ENCODE peak calls at places on chromosomes 3 and 15, in six cellular contexts. L, R, J, K, C and X are unnamed samples.

GRCh38 chr3:127710473-127710941 is 37.8 kb downstream of the ABTB1 start:
- DNase-seq in L (no peak), R (peak), J (no peak), K (no peak), C (peak), X (no peak)

GRCh38 chr3:23258110-23258509 is 55.0 kb downstream of the UBE2E2 start:
- DNase-seq in L (no peak), R (peak), J (no peak), K (no peak), C (peak), X (no peak)

GRCh38 chr3:55623786-55624185 is 136.7 kb upstream of the WNT5A start:
- DNase-seq in L (no peak), R (no peak), J (no peak), K (no peak), C (peak), X (no peak)

GRCh38 chr15:25727867-25728600 is 135.1 kb downstream of the ATP10A start:
- DNase-seq in L (no peak), R (no peak), J (no peak), K (no peak), C (no peak), X (no peak)

GRCh38 chr3:150925751-150926201 is 20.5 kb upstream of the MINDY4B start:
- DNase-seq in L (peak), R (peak), J (peak), K (peak), C (peak), X (peak)

GRCh38 chr3:24494616-24495333 is at the start of gene THRB:
- DNase-seq in L (peak), R (peak), J (peak), K (peak), C (peak), X (peak)

GRCh38 chr15:39589193-39589814 is 8.4 kb downstream of the THBS1 start:
- DNase-seq in L (no peak), R (peak), J (no peak), K (no peak), C (peak), X (no peak)

GRCh38 chr15:32029862-32030781 is at the start of gene CHRNA7:
- DNase-seq in L (peak), R (peak), J (peak), K (peak), C (peak), X (peak)

GRCh38 chr15:31501536-31502157 is 175.0 kb downstream of the KLF13 start:
- DNase-seq in L (no peak), R (no peak), J (no peak), K (no peak), C (no peak), X (no peak)

GRCh38 chr15:43912991-43913927 is 86.5 kb downstream of the WDR76 start:
- DNase-seq in L (no peak), R (peak), J (peak), K (no peak), C (peak), X (no peak)

GRCh38 chr3:176479291-176479690 is 718.0 kb downstream of the TBL1XR1 start:
- DNase-seq in L (no peak), R (peak), J (no peak), K (no peak), C (no peak), X (no peak)

GRCh38 chr15:31525988-31526665 is 199.5 kb downstream of the KLF13 start:
- DNase-seq in L (no peak), R (no peak), J (no peak), K (no peak), C (no peak), X (no peak)

GRCh38 chr3:66029443-66029842 is 9.3 kb downstream of the MAGI1 start:
- DNase-seq in L (no peak), R (no peak), J (no peak), K (no peak), C (peak), X (no peak)

GRCh38 chr3:32413845-32414526 is 22.3 kb downstream of the CMTM7 start:
- DNase-seq in L (peak), R (no peak), J (no peak), K (no peak), C (no peak), X (no peak)

GRCh38 chr15:65862682-65863081 is 6.6 kb upstream of the RAB11A start:
- DNase-seq in L (peak), R (peak), J (peak), K (peak), C (peak), X (peak)

GRCh38 chr3:114649331-114649730 is 355.5 kb downstream of the TIGIT start:
- DNase-seq in L (no peak), R (peak), J (no peak), K (no peak), C (peak), X (no peak)

GRCh38 chr3:143171141-143171651 is 51.6 kb downstream of the CHST2 start:
- DNase-seq in L (no peak), R (no peak), J (no peak), K (no peak), C (peak), X (peak)

GRCh38 chr3:10945683-10946287 is 46.8 kb upstream of the SLC6A1 start:
- DNase-seq in L (peak), R (peak), J (peak), K (peak), C (peak), X (peak)

GRCh38 chr3:86257955-86258641 is 732.9 kb downstream of the VGLL3 start:
- DNase-seq in L (no peak), R (no peak), J (no peak), K (no peak), C (no peak), X (no peak)

GRCh38 chr15:75750261-75751050 is 37.8 kb upstream of the CSPG4 start:
- DNase-seq in L (no peak), R (no peak), J (no peak), K (no peak), C (no peak), X (no peak)

GRCh38 chr3:17643691-17644090 is 98.7 kb downstream of the TBC1D5 start:
- DNase-seq in L (no peak), R (no peak), J (no peak), K (no peak), C (peak), X (no peak)

GRCh38 chr3:110296885-110297284 is 774.7 kb upstream of the NECTIN3 start:
- DNase-seq in L (no peak), R (no peak), J (no peak), K (no peak), C (peak), X (no peak)

GRCh38 chr3:134339331-134339730 is 34.9 kb downstream of the AMOTL2 start:
- DNase-seq in L (peak), R (no peak), J (no peak), K (no peak), C (no peak), X (no peak)

GRCh38 chr15:52050416-52050815 is 31.4 kb downstream of the MAPK6 start:
- DNase-seq in L (no peak), R (peak), J (no peak), K (no peak), C (peak), X (no peak)

GRCh38 chr3:147390589-147391569 is 15.5 kb downstream of the ZIC4 start:
- DNase-seq in L (peak), R (no peak), J (no peak), K (peak), C (no peak), X (no peak)

GRCh38 chr15:69114231-69114937 is 46.1 kb upstream of the GLCE start:
- DNase-seq in L (no peak), R (no peak), J (peak), K (no peak), C (no peak), X (no peak)

GRCh38 chr3:194148383-194148782 is 12.4 kb downstream of the HES1 start:
- DNase-seq in L (no peak), R (no peak), J (no peak), K (no peak), C (no peak), X (no peak)

GRCh38 chr3:9280477-9281219 is 31.2 kb upstream of the SRGAP3 start:
- DNase-seq in L (peak), R (no peak), J (no peak), K (peak), C (peak), X (no peak)

GRCh38 chr15:88913017-88913849 is at the start of gene MFGE8:
- DNase-seq in L (peak), R (peak), J (peak), K (peak), C (peak), X (peak)

GRCh38 chr15:94674251-94674650 is 442.9 kb downstream of the MCTP2 start:
- DNase-seq in L (no peak), R (no peak), J (no peak), K (no peak), C (peak), X (no peak)

GRCh38 chr3:8793242-8793641 is 23.8 kb upstream of the OXTR start:
- DNase-seq in L (no peak), R (peak), J (no peak), K (no peak), C (peak), X (no peak)

GRCh38 chr3:109640146-109640652 is 302.9 kb upstream of the DPPA4 start:
- DNase-seq in L (no peak), R (peak), J (no peak), K (no peak), C (no peak), X (no peak)

GRCh38 chr3:13072239-13073041 is 789 bp downstream of the IQSEC1 start:
- DNase-seq in L (peak), R (no peak), J (no peak), K (peak), C (no peak), X (peak)

GRCh38 chr3:13076255-13076654 is 3.0 kb upstream of the IQSEC1 start:
- DNase-seq in L (no peak), R (no peak), J (no peak), K (no peak), C (no peak), X (no peak)

GRCh38 chr3:13073042-13073906 is at the start of gene IQSEC1:
- DNase-seq in L (peak), R (no peak), J (peak), K (peak), C (peak), X (peak)

GRCh38 chr3:13075318-13075717 is 2.1 kb upstream of the IQSEC1 start:
- DNase-seq in L (no peak), R (no peak), J (no peak), K (no peak), C (no peak), X (no peak)

DNA sequence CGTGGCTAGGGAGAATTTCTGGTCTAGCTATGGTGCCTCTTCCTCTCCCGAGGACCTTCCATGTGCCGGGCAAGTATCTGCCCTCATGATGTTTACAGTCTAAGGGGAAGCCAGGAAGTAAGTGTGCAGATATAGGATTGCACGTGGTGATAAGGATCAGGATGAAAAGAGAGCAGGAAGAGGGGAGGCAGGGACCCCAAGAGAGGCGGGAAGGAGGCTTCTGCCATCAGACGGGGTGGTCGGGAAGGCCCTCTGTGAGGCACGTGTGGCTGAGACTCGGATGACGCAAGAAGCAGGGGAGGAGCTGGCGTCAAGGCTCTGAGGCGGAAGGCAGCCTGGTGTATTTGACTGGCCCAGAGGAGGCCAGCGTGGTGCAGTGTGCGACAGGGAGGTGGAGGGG is 747 bp upstream of the IQSEC1 start:
- DNase-seq in L (peak), R (no peak), J (no peak), K (no peak), C (no peak), X (no peak)
- TF ChIP-seq EZH2 in L (no peak), R (no peak), J (no peak), K (no peak), C (no peak), X (no peak)

GRCh38 chr3:188153498-188153948 is 434 bp upstream of the LPP start:
- DNase-seq in L (peak), R (peak), J (peak), K (peak), C (peak), X (no peak)

GRCh38 chr3:188156051-188156450 is 2.1 kb downstream of the LPP start:
- DNase-seq in L (no peak), R (no peak), J (no peak), K (no peak), C (no peak), X (no peak)

GRCh38 chr3:188152660-188153497 is 1.1 kb upstream of the LPP start:
- DNase-seq in L (peak), R (peak), J (peak), K (peak), C (peak), X (no peak)

GRCh38 chr3:188153949-188154757 is at the start of gene LPP:
- DNase-seq in L (peak), R (peak), J (peak), K (peak), C (peak), X (peak)

DNA sequence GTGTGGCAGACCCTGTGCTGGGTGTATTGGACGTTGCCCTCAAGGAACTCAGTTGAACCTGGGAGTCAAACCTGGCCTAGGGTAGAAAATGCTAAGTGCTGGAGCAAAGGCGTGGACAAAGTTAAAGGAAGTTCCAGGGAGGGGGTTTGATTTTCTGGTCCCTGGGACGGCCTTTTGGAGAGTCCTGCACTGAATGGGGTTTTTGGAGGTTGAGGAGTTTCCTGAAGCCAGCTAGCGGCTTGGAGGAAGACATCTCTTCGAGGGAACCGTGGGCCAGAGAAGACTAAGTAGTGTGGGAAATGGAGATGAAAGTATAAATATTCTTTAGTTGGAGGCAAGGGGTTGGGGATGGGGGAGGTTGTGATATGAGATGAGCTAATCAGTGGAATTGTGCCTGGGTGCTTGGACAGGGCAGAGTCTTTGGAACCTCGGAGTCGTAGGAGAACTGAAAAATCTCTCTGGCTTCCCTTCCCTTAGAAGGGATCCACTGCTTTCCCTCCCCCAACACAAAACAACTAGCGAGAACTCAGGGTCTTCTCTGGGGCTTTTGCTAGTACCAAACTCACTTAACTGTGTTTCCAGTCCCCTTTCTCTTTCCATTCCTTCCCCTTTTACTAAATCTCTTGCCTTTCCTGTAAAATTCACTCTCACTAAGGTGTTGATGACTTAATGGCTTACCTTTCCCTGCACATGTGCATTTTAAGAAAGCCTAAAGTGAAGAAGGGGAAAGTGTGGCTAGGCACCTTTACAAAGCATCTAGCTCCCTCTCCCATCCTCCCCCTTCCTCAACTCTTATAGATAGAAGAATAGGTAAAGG is 1.0 kb downstream of the LPP start:
- DNase-seq in L (no peak), R (no peak), J (no peak), K (no peak), C (peak), X (no peak)
- TF ChIP-seq EZH2phosphoT487 in L (no peak), R (no peak), J (no peak), K (no peak), C (no peak), X (no peak)

DNA sequence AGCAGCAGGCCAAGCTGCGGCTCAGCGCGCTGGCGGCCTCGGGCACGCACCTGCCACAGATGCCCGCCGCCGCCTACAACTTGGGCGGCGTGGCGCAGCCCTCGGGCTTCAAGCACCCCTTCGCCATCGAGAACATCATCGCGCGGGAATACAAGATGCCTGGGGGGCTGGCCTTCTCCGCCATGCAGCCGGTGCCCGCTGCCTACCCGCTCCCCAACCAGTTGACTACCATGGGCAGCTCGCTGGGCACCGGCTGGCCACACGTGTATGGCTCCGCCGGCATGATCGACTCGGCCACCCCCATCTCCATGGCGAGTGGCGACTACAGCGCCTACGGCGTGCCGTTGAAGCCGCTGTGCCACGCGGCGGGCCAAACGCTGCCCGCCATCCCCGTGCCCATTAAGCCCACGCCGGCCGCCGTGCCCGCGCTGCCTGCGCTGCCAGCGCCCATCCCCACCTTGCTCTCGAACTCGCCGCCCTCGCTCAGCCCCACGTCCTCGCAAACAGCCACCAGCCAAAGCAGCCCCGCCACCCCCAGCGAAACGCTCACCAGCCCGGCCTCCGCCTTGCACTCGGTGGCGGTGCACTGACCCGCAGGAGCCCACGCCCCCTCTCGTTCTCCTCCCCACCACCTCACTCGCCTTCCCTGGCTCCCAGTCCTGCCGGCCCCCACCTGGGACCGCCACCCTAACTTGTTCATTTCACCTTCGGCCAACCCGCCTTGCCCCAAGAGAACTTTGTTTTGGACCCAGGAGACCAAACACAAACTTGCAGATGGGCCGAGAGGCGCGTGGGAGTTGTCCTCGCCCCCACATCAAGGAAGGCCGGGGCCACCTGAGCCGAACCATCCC is 1.5 kb downstream of the FOXB1 start:
- DNase-seq in L (peak), R (no peak), J (no peak), K (peak), C (no peak), X (no peak)
- TF ChIP-seq EZH2 in L (peak), R (no peak), J (peak), K (peak), C (no peak), X (no peak)

GRCh38 chr15:57218826-57219576 is 157.3 kb upstream of the CGNL1 start:
- DNase-seq in L (peak), R (no peak), J (peak), K (peak), C (peak), X (no peak)

GRCh38 chr15:57216288-57216687 is 160.0 kb upstream of the CGNL1 start:
- DNase-seq in L (no peak), R (peak), J (peak), K (peak), C (peak), X (no peak)

GRCh38 chr15:57215371-57215770 is 160.9 kb upstream of the CGNL1 start:
- DNase-seq in L (no peak), R (no peak), J (no peak), K (no peak), C (peak), X (no peak)

GRCh38 chr15:57217716-57218598 is 158.3 kb upstream of the CGNL1 start:
- DNase-seq in L (no peak), R (no peak), J (no peak), K (peak), C (peak), X (no peak)

DNA sequence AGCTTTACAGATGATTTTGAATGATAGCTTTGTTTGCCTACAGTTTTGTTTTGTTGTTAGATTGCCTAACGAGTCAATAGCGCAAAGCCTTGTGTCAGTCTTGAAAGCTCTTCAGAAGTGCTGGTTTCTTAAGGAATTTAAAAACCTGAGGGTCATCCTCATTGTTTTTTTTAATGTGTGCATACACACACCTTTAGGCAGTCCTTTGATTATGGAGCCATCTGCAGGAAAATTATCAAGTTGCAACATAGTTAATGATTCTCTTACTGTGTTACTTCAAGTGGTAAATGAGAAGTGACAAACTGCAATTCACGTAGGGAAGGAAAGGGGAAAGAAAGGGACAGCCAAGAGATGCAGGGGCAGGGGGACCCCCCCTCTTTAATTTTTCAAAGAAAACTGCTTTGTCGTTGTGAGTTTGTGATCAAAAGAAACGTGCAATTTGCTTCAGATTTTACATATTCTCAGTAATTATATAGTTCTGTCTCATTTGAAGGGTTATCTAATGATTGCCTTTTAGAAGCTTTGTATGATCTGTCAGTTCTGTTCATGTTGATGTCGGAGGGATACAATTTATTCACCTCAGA is 162.4 kb upstream of the CGNL1 start:
- DNase-seq in L (no peak), R (peak), J (peak), K (peak), C (peak), X (peak)
- TF ChIP-seq EZH2phosphoT487 in L (no peak), R (no peak), J (no peak), K (no peak), C (no peak), X (no peak)

DNA sequence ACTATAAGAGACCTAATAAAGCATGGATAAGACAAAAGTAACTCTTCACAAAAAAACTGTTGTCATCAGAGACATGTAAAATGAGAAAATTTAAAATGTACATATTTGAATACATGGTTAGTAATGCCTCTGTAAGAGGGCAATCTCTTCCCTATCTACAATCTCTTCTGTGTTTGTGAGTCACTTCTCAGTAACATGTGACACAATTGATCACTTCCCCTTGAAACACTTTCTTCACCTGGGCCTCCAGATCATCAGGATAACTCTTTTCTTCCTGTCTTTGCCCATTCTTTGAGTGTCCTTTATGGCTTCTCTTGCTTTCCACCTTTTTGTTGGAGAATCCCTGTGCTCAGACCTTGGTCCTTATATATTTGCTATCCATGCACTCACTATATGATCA is 50.4 kb downstream of the TFDP2 start:
- DNase-seq in L (no peak), R (peak), J (no peak), K (no peak), C (no peak), X (no peak)
- TF ChIP-seq EZH2 in L (no peak), R (no peak), J (no peak), K (no peak), C (no peak), X (no peak)